ENCODE peak calls at places on chromosomes 3 and 15, in nine cellular contexts. H, P, N, C, A, G, X, Z and I are unnamed samples.

GRCh38 chr15:69827751-69828150 is 270.0 kb downstream of the TLE3 start:
- DNase-seq in A (no peak), H (no peak), N (no peak), G (no peak), Z (no peak), P (no peak), X (no peak), C (no peak), I (no peak)

GRCh38 chr3:192409203-192409837 is 318.0 kb downstream of the FGF12 start:
- DNase-seq in X (no peak), A (peak), G (no peak), N (peak), C (no peak), Z (no peak), P (peak), H (peak), I (no peak)

GRCh38 chr3:56291953-56292352 is 176.3 kb downstream of the ERC2 start:
- DNase-seq in X (no peak), G (no peak), P (no peak), Z (no peak), H (no peak), C (no peak), A (no peak), N (peak), I (no peak)

GRCh38 chr15:59917504-59918157 is 86.5 kb upstream of the FOXB1 start:
- DNase-seq in X (no peak), G (no peak), C (peak), A (peak), H (no peak), N (peak), P (peak), Z (peak), I (peak)

GRCh38 chr15:62085740-62086139 is 19.0 kb downstream of the C2CD4A start:
- DNase-seq in N (peak), X (no peak), Z (no peak), G (no peak), C (no peak), P (no peak), H (no peak), A (no peak), I (no peak)

GRCh38 chr3:65013053-65013452 is 325.3 kb upstream of the ADAMTS9 start:
- DNase-seq in Z (no peak), N (no peak), H (no peak), P (no peak), A (no peak), G (no peak), C (no peak), X (no peak), I (no peak)

GRCh38 chr15:67068724-67069400 is 3.5 kb downstream of the SMAD3 start:
- DNase-seq in C (no peak), H (no peak), X (no peak), A (no peak), Z (no peak), G (no peak), P (no peak), N (no peak), I (no peak)

GRCh38 chr3:5022966-5023776 is 43.9 kb downstream of the BHLHE40 start:
- DNase-seq in C (no peak), X (no peak), P (peak), Z (no peak), G (no peak), N (peak), A (no peak), H (no peak), I (no peak)

GRCh38 chr15:51093865-51094605 is 671 bp downstream of the TNFAIP8L3 start:
- DNase-seq in N (peak), G (no peak), H (no peak), C (no peak), Z (no peak), A (peak), P (peak), X (no peak), I (no peak)

GRCh38 chr3:74415731-74416130 is 198.7 kb downstream of the CNTN3 start:
- DNase-seq in Z (no peak), G (no peak), P (no peak), A (no peak), N (no peak), H (no peak), X (no peak), C (no peak), I (no peak)

GRCh38 chr3:179927191-179927590 is 109.5 kb downstream of the PEX5L start:
- DNase-seq in C (no peak), X (no peak), A (no peak), Z (no peak), G (no peak), H (no peak), P (no peak), N (no peak), I (no peak)

GRCh38 chr15:48330045-48330840 is 986 bp upstream of the DUT start:
- DNase-seq in N (peak), X (no peak), C (no peak), A (no peak), G (no peak), H (no peak), P (no peak), Z (no peak), I (no peak)

GRCh38 chr15:38378162-38378560 is 75.8 kb upstream of the FAM98B start:
- DNase-seq in P (no peak), Z (no peak), G (no peak), N (peak), A (peak), H (peak), X (no peak), C (peak), I (no peak)

GRCh38 chr3:44915702-44916438 is 41.5 kb downstream of the TGM4 start:
- DNase-seq in Z (no peak), X (no peak), N (peak), A (no peak), P (no peak), G (no peak), C (no peak), H (no peak), I (no peak)

GRCh38 chr3:5754602-5755001 is 567.1 kb downstream of the EDEM1 start:
- DNase-seq in C (no peak), G (no peak), H (no peak), Z (no peak), N (no peak), P (no peak), X (no peak), A (no peak), I (no peak)

GRCh38 chr3:134718736-134719135 is 67.9 kb upstream of the KY start:
- DNase-seq in A (no peak), P (no peak), C (no peak), G (no peak), H (no peak), X (no peak), N (peak), Z (no peak), I (no peak)

GRCh38 chr15:49847436-49847835 is 226.6 kb downstream of the DTWD1 start:
- DNase-seq in C (no peak), N (peak), Z (no peak), P (no peak), G (no peak), A (no peak), H (no peak), X (no peak), I (no peak)

GRCh38 chr3:9168230-9168629 is 81.2 kb downstream of the SRGAP3 start:
- DNase-seq in A (no peak), G (no peak), N (no peak), C (no peak), H (no peak), X (peak), P (no peak), Z (no peak), I (peak)

GRCh38 chr3:128294999-128295468 is 141.8 kb downstream of the EEFSEC start:
- DNase-seq in P (no peak), Z (no peak), A (no peak), G (no peak), H (no peak), N (no peak), C (no peak), X (no peak), I (peak)

GRCh38 chr15:99981839-99982658 is 248.8 kb upstream of the LYSMD4 start:
- DNase-seq in Z (no peak), A (no peak), X (no peak), G (no peak), N (no peak), H (peak), C (no peak), P (no peak), I (no peak)

GRCh38 chr15:68224108-68224507 is 5.4 kb downstream of the CLN6 start:
- DNase-seq in N (no peak), Z (no peak), A (peak), H (no peak), P (no peak), G (no peak), C (no peak), X (no peak), I (no peak)

GRCh38 chr15:66085128-66085527 is 168.4 kb downstream of the MEGF11 start:
- DNase-seq in H (no peak), Z (no peak), N (no peak), G (no peak), A (no peak), C (no peak), X (no peak), P (no peak), I (peak)

GRCh38 chr3:196969001-196969659 is 497 bp upstream of the PIGZ start:
- DNase-seq in P (peak), X (no peak), Z (peak), A (no peak), C (no peak), N (no peak), H (no peak), G (peak), I (peak)

GRCh38 chr3:61537366-61537765 is 24.0 kb upstream of the PTPRG start:
- DNase-seq in Z (no peak), G (no peak), H (no peak), X (no peak), N (peak), A (no peak), C (no peak), P (no peak), I (no peak)

GRCh38 chr3:21377366-21377765 is 373.6 kb downstream of the ZNF385D start:
- DNase-seq in C (no peak), N (no peak), G (no peak), X (no peak), Z (no peak), P (no peak), H (no peak), A (no peak), I (no peak)

GRCh38 chr3:188486126-188486525 is 332.2 kb downstream of the LPP start:
- DNase-seq in A (no peak), N (no peak), C (no peak), Z (no peak), X (no peak), H (no peak), P (no peak), G (no peak), I (no peak)

GRCh38 chr15:29043731-29044485 is 158.1 kb downstream of the APBA2 start:
- DNase-seq in H (no peak), X (no peak), G (no peak), C (peak), A (no peak), P (no peak), N (peak), Z (no peak), I (no peak)

GRCh38 chr15:63344737-63345390 is 36.8 kb downstream of the CA12 start:
- DNase-seq in C (no peak), Z (no peak), X (no peak), G (no peak), A (no peak), N (no peak), H (no peak), P (no peak), I (no peak)

GRCh38 chr3:71718069-71718468 is 7.1 kb downstream of the EIF4E3 start:
- DNase-seq in X (no peak), C (no peak), A (no peak), N (no peak), G (no peak), Z (no peak), H (no peak), P (no peak), I (no peak)

GRCh38 chr15:60479711-60480110 is 769 bp upstream of the ICE2 start:
- DNase-seq in H (no peak), X (no peak), A (no peak), C (no peak), G (no peak), N (no peak), P (no peak), Z (peak), I (peak)

GRCh38 chr3:66655673-66656072 is 154.9 kb upstream of the LRIG1 start:
- DNase-seq in H (no peak), P (no peak), X (no peak), C (no peak), A (no peak), G (no peak), N (no peak), Z (no peak), I (no peak)